ENCODE peak calls at places on chromosomes 6 and 20, in six cellular contexts. A is neural progenitor cell, G is GM23338, S is astrocyte, N is PC-9, U is A549. X is an unnamed sample.

GRCh38 chr6:132669690-132670291 is 10.8 kb upstream of the TAAR1 start:
- DNase-seq in A (peak), G (peak), S (no peak), N (peak), U (peak), X (peak)

GRCh38 chr20:58515240-58516212 is at the start of gene APCDD1L:
- DNase-seq in A (peak), G (peak), S (peak), N (peak), U (no peak), X (no peak)

GRCh38 chr6:2118136-2118535 is 127.3 kb downstream of the GMDS start:
- DNase-seq in A (no peak), G (no peak), S (no peak), N (no peak), U (no peak), X (no peak)

GRCh38 chr20:50038574-50038991 is 55.8 kb downstream of the SNAI1 start:
- DNase-seq in A (peak), G (no peak), S (no peak), N (peak), U (no peak), X (no peak)

GRCh38 chr20:59190509-59190908 is 26.9 kb downstream of the ZNF831 start:
- DNase-seq in A (no peak), G (no peak), S (no peak), N (no peak), U (no peak), X (no peak)

GRCh38 chr20:2967841-2968240 is 75.6 kb upstream of the GNRH2 start:
- DNase-seq in A (peak), G (peak), S (no peak), N (no peak), U (no peak), X (no peak)

GRCh38 chr6:26175428-26176181 is 88.4 kb downstream of the HFE start:
- DNase-seq in A (peak), G (peak), S (no peak), N (no peak), U (no peak), X (peak)

GRCh38 chr6:18242062-18242851 is 22.1 kb downstream of the DEK start:
- DNase-seq in A (no peak), G (no peak), S (peak), N (no peak), U (no peak), X (peak)

GRCh38 chr20:32434434-32434833 is 76.3 kb downstream of the ASXL1 start:
- DNase-seq in A (no peak), G (no peak), S (no peak), N (no peak), U (no peak), X (peak)

GRCh38 chr6:18328549-18328922 is 58.6 kb upstream of the RNF144B start:
- DNase-seq in A (no peak), G (no peak), S (no peak), N (no peak), U (no peak), X (no peak)

GRCh38 chr20:17874271-17875105 is 94.1 kb downstream of the SNX5 start:
- DNase-seq in A (no peak), G (no peak), S (no peak), N (no peak), U (no peak), X (no peak)
- H3K4me2 ChIP-seq in A (no peak), G (no peak), S (peak), N (no peak), U (peak), X (peak)

DNA sequence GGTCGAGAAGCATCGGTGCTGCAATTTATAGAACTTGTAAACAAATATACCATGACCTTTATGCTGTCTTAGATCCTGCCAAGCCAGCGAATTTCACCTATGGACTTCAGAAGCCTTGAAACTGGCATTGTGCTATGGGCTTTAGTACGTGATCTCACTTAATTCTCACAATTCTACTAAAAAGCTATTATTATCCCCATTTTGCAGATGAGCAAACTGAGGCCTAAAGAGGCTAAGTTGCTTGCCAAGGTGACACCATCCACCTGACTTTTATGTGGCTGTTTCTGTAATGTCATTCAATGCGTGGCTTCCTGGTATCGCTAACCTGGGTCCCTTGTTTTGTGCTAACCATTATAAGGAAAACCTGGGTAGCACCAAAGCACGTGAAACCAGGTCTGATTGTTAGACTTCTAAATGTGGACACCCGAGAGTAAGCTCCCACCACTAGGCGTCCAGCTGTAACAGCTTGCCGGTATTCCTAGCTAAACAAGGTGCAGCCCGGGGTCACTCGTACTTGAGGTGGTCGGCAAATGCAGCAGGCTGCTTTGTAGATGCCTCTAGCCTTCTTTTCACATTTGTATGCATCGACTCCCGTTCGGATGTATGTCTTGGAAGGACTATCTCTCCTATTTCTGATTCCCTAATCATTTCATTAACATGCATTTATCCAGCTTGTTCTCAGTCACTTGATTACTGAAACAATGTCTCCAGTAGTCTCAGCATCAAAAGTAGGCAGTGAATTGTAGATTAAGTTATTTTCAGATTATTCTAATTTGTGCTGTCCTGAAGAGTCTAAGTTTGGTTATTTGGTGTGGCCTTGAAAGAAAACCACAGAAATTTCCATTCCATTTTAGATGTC is 1.1 kb downstream of the SYNJ2 start:
- DNase-seq in A (peak), G (peak), S (peak), N (no peak), U (peak), X (no peak)
- TF ChIP-seq CTCF in A (no peak), G (peak), S (peak), N (peak), U (peak), X (peak)

GRCh38 chr6:122697458-122697857 is 82.1 kb upstream of the FABP7 start:
- DNase-seq in A (no peak), G (no peak), S (no peak), N (no peak), U (no peak), X (no peak)
- H3K27ac ChIP-seq in A (no peak), G (no peak), S (peak), N (peak), U (no peak), X (no peak)

DNA sequence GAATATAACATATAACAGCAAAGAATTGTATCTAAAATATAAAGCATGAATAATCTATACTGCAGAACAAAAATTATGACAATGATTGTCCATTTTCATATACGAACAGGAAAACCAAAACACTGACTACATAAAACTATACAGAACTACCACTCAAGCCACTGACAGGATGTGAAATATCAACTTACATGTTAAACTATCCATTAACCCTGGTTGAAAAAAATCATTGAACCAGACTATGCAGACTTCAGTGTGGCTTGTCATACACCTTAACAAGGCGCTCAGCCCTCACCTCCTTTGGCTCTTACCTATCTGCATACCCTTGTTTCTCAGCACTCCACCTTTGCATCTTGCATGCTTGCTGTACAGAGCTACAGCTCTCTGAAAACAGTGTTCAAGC is 34.9 kb downstream of the ASCC3 start:
- DNase-seq in A (no peak), G (no peak), S (no peak), N (no peak), U (no peak), X (no peak)
- H3K4me2 ChIP-seq in A (no peak), G (no peak), S (no peak), N (no peak), U (no peak), X (no peak)

DNA sequence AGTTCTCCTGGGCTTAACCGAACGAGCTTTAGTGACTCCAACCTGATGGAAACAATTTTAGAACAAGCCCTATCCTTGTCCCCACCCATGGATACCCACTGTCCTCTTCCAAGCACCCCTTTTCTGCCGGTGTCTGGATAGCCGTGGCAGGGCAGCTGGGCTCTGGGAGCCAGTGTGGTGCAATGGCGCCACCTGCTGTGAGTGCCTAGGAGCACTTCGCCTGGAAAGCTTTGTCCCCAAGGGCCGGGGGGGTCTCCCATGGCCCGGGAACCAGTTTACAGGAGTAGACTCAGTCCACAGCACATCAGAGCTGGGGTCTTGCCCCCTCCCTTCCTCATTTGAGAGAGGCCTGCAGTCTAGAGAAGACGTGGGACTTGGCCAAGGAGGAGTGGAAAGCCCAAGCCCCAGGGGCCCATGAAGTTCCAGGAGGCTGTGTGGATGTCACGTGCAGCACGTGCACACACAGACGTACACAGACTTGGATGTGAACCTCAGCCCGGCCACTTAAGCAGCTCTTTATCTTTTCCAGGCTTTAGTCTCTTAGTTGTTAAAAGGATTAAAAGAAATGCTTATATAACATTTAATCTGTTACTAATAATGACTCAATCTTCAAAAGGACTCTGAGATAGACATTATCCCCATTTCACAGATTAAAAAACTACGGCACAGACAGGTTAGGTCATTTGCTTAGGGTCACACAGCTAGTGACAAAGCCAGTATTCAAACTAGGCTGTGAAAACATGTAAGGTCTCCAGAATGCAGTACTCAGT is 40.9 kb upstream of the CDH22 start:
- DNase-seq in A (peak), G (peak), S (no peak), N (peak), U (peak), X (peak)
- TF ChIP-seq CTCF in A (peak), G (peak), S (peak), N (peak), U (peak), X (peak)

GRCh38 chr6:6686176-6686575 is 97.7 kb downstream of the LY86 start:
- DNase-seq in A (no peak), G (no peak), S (no peak), N (no peak), U (no peak), X (no peak)
- H3K27ac ChIP-seq in A (no peak), G (peak), S (no peak), N (peak), U (peak), X (no peak)

GRCh38 chr6:85458184-85458583 is 8.3 kb downstream of the NT5E start:
- DNase-seq in A (no peak), G (peak), S (no peak), N (no peak), U (no peak), X (no peak)
- H3K4me2 ChIP-seq in A (no peak), G (peak), S (peak), N (peak), U (peak), X (no peak)

DNA sequence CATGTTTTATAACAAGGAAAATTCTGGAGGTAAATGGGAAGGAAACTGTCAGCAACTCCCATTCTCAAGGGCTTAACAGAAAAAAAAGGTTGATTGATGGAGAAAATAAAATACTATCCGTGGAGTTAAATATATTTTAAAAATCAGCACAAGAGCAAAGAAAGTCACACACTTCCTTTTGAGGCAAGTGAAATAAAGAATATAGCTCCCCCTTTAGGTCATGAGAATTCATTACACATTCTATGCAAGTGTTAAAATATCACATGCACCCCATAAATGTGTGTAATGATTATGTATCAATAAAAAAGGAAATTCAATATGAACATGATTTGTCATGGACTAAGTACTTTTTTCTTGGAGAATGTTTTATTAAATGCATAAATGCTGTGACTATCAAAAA is 349.2 kb downstream of the TPBG start:
- DNase-seq in A (no peak), G (peak), S (no peak), N (no peak), U (no peak), X (no peak)
- TF ChIP-seq CTCF in A (peak), G (peak), S (no peak), N (peak), U (no peak), X (peak)

GRCh38 chr6:125267806-125268523 is 33.8 kb downstream of the HDDC2 start:
- DNase-seq in A (no peak), G (no peak), S (no peak), N (no peak), U (no peak), X (no peak)

GRCh38 chr6:125268765-125269164 is 33.0 kb downstream of the HDDC2 start:
- DNase-seq in A (no peak), G (no peak), S (no peak), N (no peak), U (no peak), X (no peak)

GRCh38 chr6:125269328-125269985 is 32.3 kb downstream of the HDDC2 start:
- DNase-seq in A (no peak), G (no peak), S (no peak), N (no peak), U (no peak), X (no peak)

GRCh38 chr6:125262026-125263013 is 39.4 kb downstream of the HDDC2 start:
- DNase-seq in A (no peak), G (no peak), S (peak), N (no peak), U (no peak), X (no peak)

GRCh38 chr6:125264476-125264875 is 37.3 kb downstream of the HDDC2 start:
- DNase-seq in A (no peak), G (no peak), S (no peak), N (no peak), U (no peak), X (no peak)
- H3K27ac ChIP-seq in A (no peak), G (no peak), S (no peak), N (no peak), U (no peak), X (no peak)

GRCh38 chr20:43752561-43753301 is 25.9 kb upstream of the GTSF1L start:
- DNase-seq in A (no peak), G (no peak), S (peak), N (peak), U (no peak), X (no peak)
- H3K4me2 ChIP-seq in A (no peak), G (no peak), S (peak), N (no peak), U (no peak), X (no peak)